ENCODE peak calls at places on chromosomes 3 and 15, in five cellular contexts. One of them, this sample, is unnamed.
A peak's percentile ranks its signal among the peaks of the same experiment; 100 is the strongest.

GRCh38 chr15:29364429-29365078 is 94.9 kb upstream of the NSMCE3 start:
- DNase-seq in EL: peak; percentile 69
- DNase-seq in ureter: no peak
- DNase-seq in HuH-7: peak; percentile 8
- DNase-seq in GM10248: no peak
- DNase-seq in this sample: peak; percentile 90

GRCh38 chr3:52846427-52846983 is 11.7 kb upstream of the MUSTN1 start:
- DNase-seq in GM10248: no peak
- DNase-seq in HuH-7: no peak
- DNase-seq in ureter: no peak
- DNase-seq in EL: no peak
- DNase-seq in this sample: peak; percentile 38

GRCh38 chr3:193086688-193087087 is 154.3 kb upstream of the PLAAT1 start:
- DNase-seq in HuH-7: no peak
- DNase-seq in GM10248: no peak
- DNase-seq in ureter: no peak
- DNase-seq in EL: no peak
- DNase-seq in this sample: no peak

GRCh38 chr3:148681080-148681479 is 16.6 kb upstream of the AGTR1 start:
- DNase-seq in EL: peak; percentile 62
- DNase-seq in ureter: no peak
- DNase-seq in GM10248: no peak
- DNase-seq in HuH-7: no peak
- DNase-seq in this sample: no peak

GRCh38 chr15:83178387-83178786 is 29.2 kb downstream of the HDGFL3 start:
- DNase-seq in EL: no peak
- DNase-seq in HuH-7: no peak
- DNase-seq in GM10248: no peak
- DNase-seq in ureter: no peak
- DNase-seq in this sample: no peak

GRCh38 chr3:167732313-167733065 is 2.2 kb downstream of the PDCD10 start:
- DNase-seq in HuH-7: no peak
- DNase-seq in ureter: no peak
- DNase-seq in EL: no peak
- DNase-seq in GM10248: no peak
- DNase-seq in this sample: no peak

GRCh38 chr3:89521328-89521727 is 413.9 kb downstream of the EPHA3 start:
- DNase-seq in ureter: no peak
- DNase-seq in HuH-7: no peak
- DNase-seq in EL: no peak
- DNase-seq in GM10248: no peak
- DNase-seq in this sample: no peak

GRCh38 chr15:66646308-66646707 is 55.7 kb upstream of the SMAD6 start:
- DNase-seq in ureter: no peak
- DNase-seq in HuH-7: no peak
- DNase-seq in GM10248: no peak
- DNase-seq in EL: peak; percentile 40
- DNase-seq in this sample: peak; percentile 97

GRCh38 chr3:155018621-155019330 is 61.3 kb upstream of the MME start:
- DNase-seq in EL: no peak
- DNase-seq in ureter: no peak
- DNase-seq in HuH-7: no peak
- DNase-seq in GM10248: no peak
- DNase-seq in this sample: no peak

GRCh38 chr3:146969356-146969755 is 364.2 kb upstream of the PLSCR5 start:
- DNase-seq in EL: peak; percentile 8
- DNase-seq in GM10248: no peak
- DNase-seq in HuH-7: no peak
- DNase-seq in ureter: no peak
- DNase-seq in this sample: peak; percentile 73